ENCODE peak calls at places on chromosomes 5 and 9, in four cellular contexts. One of them, this sample, is unnamed.

GRCh38 chr9:21317956-21318923 is 13.1 kb upstream of the IFNA5 start:
- DNase-seq in HCT116: no peak
- DNase-seq in K562: no peak
- DNase-seq in SK-N-SH: peak
- DNase-seq in this sample: no peak

GRCh38 chr9:129595323-129595741 is 25.6 kb downstream of the C9orf50 start:
- DNase-seq in K562: no peak
- DNase-seq in HCT116: no peak
- DNase-seq in SK-N-SH: no peak
- DNase-seq in this sample: no peak

GRCh38 chr5:74766348-74766886 is 500 bp downstream of the GFM2 start:
- DNase-seq in K562: peak
- DNase-seq in HCT116: peak
- DNase-seq in SK-N-SH: peak
- DNase-seq in this sample: peak

GRCh38 chr9:91811024-91811909 is 138.8 kb downstream of the ROR2 start:
- DNase-seq in SK-N-SH: peak
- DNase-seq in HCT116: no peak
- DNase-seq in K562: no peak
- DNase-seq in this sample: no peak

GRCh38 chr5:119078071-119078846 is 7.4 kb downstream of the DMXL1 start:
- DNase-seq in K562: no peak
- DNase-seq in SK-N-SH: no peak
- DNase-seq in HCT116: no peak
- DNase-seq in this sample: no peak

GRCh38 chr9:88807426-88807825 is 183.8 kb upstream of the S1PR3 start:
- DNase-seq in K562: no peak
- DNase-seq in HCT116: no peak
- DNase-seq in SK-N-SH: no peak
- DNase-seq in this sample: no peak

GRCh38 chr5:82176115-82176514 is 102.0 kb downstream of the RPS23 start:
- DNase-seq in HCT116: no peak
- DNase-seq in K562: no peak
- DNase-seq in SK-N-SH: no peak
- DNase-seq in this sample: peak

GRCh38 chr9:92455217-92455616 is 27.1 kb downstream of the ASPN start:
- DNase-seq in HCT116: peak
- DNase-seq in SK-N-SH: no peak
- DNase-seq in K562: peak
- DNase-seq in this sample: no peak

GRCh38 chr5:159184858-159185381 is 24.4 kb downstream of the RNF145 start:
- DNase-seq in K562: no peak
- DNase-seq in HCT116: no peak
- DNase-seq in SK-N-SH: no peak
- DNase-seq in this sample: no peak

GRCh38 chr5:96338624-96339023 is 94.4 kb downstream of the PCSK1 start:
- DNase-seq in K562: no peak
- DNase-seq in HCT116: no peak
- DNase-seq in SK-N-SH: no peak
- DNase-seq in this sample: no peak

GRCh38 chr5:33379757-33380156 is 61.0 kb upstream of the TARS1 start:
- DNase-seq in K562: peak
- DNase-seq in HCT116: peak
- DNase-seq in SK-N-SH: no peak
- DNase-seq in this sample: no peak

GRCh38 chr9:21096172-21096900 is 18.6 kb upstream of the IFNB1 start:
- DNase-seq in SK-N-SH: no peak
- DNase-seq in K562: no peak
- DNase-seq in HCT116: no peak
- DNase-seq in this sample: peak

GRCh38 chr9:114434878-114435311 is 47.1 kb upstream of the AKNA start:
- DNase-seq in SK-N-SH: peak
- DNase-seq in K562: peak
- DNase-seq in HCT116: peak
- DNase-seq in this sample: peak

GRCh38 chr5:43174586-43174985 is 17.4 kb upstream of the NIM1K start:
- DNase-seq in HCT116: no peak
- DNase-seq in K562: no peak
- DNase-seq in SK-N-SH: no peak
- DNase-seq in this sample: no peak

GRCh38 chr9:8857330-8858249 is 1058.0 kb upstream of the DMAC1 start:
- DNase-seq in K562: no peak
- DNase-seq in HCT116: no peak
- DNase-seq in SK-N-SH: peak
- DNase-seq in this sample: peak

GRCh38 chr9:136981588-136982231 is 1.1 kb upstream of the LCNL1 start:
- DNase-seq in K562: no peak
- DNase-seq in HCT116: no peak
- DNase-seq in SK-N-SH: no peak
- DNase-seq in this sample: no peak

GRCh38 chr5:142499591-142500384 is 175.0 kb upstream of the SPRY4 start:
- DNase-seq in SK-N-SH: no peak
- DNase-seq in HCT116: no peak
- DNase-seq in K562: no peak
- DNase-seq in this sample: no peak

GRCh38 chr9:109181284-109181683 is 14.2 kb upstream of the FRRS1L start:
- DNase-seq in HCT116: no peak
- DNase-seq in K562: no peak
- DNase-seq in SK-N-SH: no peak
- DNase-seq in this sample: no peak

GRCh38 chr9:109923371-109923770 is 143.4 kb downstream of the PALM2AKAP2 start:
- DNase-seq in K562: no peak
- DNase-seq in SK-N-SH: no peak
- DNase-seq in HCT116: no peak
- DNase-seq in this sample: peak

GRCh38 chr5:150703767-150704166 is 2.9 kb upstream of the RBM22 start:
- DNase-seq in HCT116: no peak
- DNase-seq in SK-N-SH: no peak
- DNase-seq in K562: no peak
- DNase-seq in this sample: no peak

GRCh38 chr5:1543398-1544293 is 19.9 kb upstream of the LPCAT1 start:
- DNase-seq in K562: no peak
- DNase-seq in HCT116: no peak
- DNase-seq in SK-N-SH: no peak
- DNase-seq in this sample: no peak

GRCh38 chr5:154284433-154284832 is 93.9 kb downstream of the GALNT10 start:
- DNase-seq in K562: no peak
- DNase-seq in SK-N-SH: no peak
- DNase-seq in HCT116: no peak
- DNase-seq in this sample: no peak

GRCh38 chr5:171858303-171858702 is 72.7 kb downstream of the SMIM23 start:
- DNase-seq in K562: no peak
- DNase-seq in SK-N-SH: peak
- DNase-seq in HCT116: no peak
- DNase-seq in this sample: peak

GRCh38 chr5:111548992-111549649 is 36.8 kb upstream of the STARD4 start:
- DNase-seq in SK-N-SH: no peak
- DNase-seq in K562: no peak
- DNase-seq in HCT116: no peak
- DNase-seq in this sample: peak

GRCh38 chr9:249025-249424 is 34.4 kb downstream of the DOCK8 start:
- DNase-seq in HCT116: no peak
- DNase-seq in K562: peak
- DNase-seq in SK-N-SH: no peak
- DNase-seq in this sample: no peak

GRCh38 chr5:14893351-14893750 is 21.8 kb upstream of the ANKH start:
- DNase-seq in K562: no peak
- DNase-seq in HCT116: no peak
- DNase-seq in SK-N-SH: no peak
- DNase-seq in this sample: no peak

GRCh38 chr9:127362829-127363228 is 34.1 kb upstream of the SLC2A8 start:
- DNase-seq in K562: no peak
- DNase-seq in HCT116: no peak
- DNase-seq in SK-N-SH: no peak
- DNase-seq in this sample: no peak

GRCh38 chr9:127358770-127359169 is 38.2 kb upstream of the SLC2A8 start:
- DNase-seq in K562: no peak
- DNase-seq in HCT116: no peak
- DNase-seq in SK-N-SH: no peak
- DNase-seq in this sample: no peak

GRCh38 chr9:127360205-127360604 is 36.8 kb upstream of the SLC2A8 start:
- DNase-seq in K562: peak
- DNase-seq in SK-N-SH: no peak
- DNase-seq in HCT116: no peak
- DNase-seq in this sample: no peak

GRCh38 chr9:127360829-127361228 is 36.1 kb upstream of the SLC2A8 start:
- DNase-seq in HCT116: peak
- DNase-seq in K562: peak
- DNase-seq in SK-N-SH: peak
- DNase-seq in this sample: peak

GRCh38 chr9:127361561-127361960 is 35.4 kb upstream of the SLC2A8 start:
- DNase-seq in K562: peak
- DNase-seq in HCT116: no peak
- DNase-seq in SK-N-SH: no peak
- DNase-seq in this sample: peak
- TF ChIP-seq JUND in K562: no peak
- TF ChIP-seq JUND in HCT116: no peak
- TF ChIP-seq JUND in SK-N-SH: no peak
- TF ChIP-seq JUND in this sample: no peak

GRCh38 chr9:2000314-2000713 is 14.8 kb upstream of the SMARCA2 start:
- DNase-seq in SK-N-SH: no peak
- DNase-seq in K562: no peak
- DNase-seq in HCT116: no peak
- DNase-seq in this sample: no peak

GRCh38 chr9:1997646-1998045 is 17.5 kb upstream of the SMARCA2 start:
- DNase-seq in SK-N-SH: no peak
- DNase-seq in K562: no peak
- DNase-seq in HCT116: no peak
- DNase-seq in this sample: no peak

GRCh38 chr9:1994180-1994579 is 21.0 kb upstream of the SMARCA2 start:
- DNase-seq in SK-N-SH: no peak
- DNase-seq in HCT116: no peak
- DNase-seq in K562: no peak
- DNase-seq in this sample: no peak

GRCh38 chr9:1996156-1996555 is 19.0 kb upstream of the SMARCA2 start:
- DNase-seq in HCT116: no peak
- DNase-seq in K562: no peak
- DNase-seq in SK-N-SH: no peak
- DNase-seq in this sample: no peak

GRCh38 chr9:1995084-1995483 is 20.1 kb upstream of the SMARCA2 start:
- DNase-seq in SK-N-SH: no peak
- DNase-seq in K562: no peak
- DNase-seq in HCT116: no peak
- DNase-seq in this sample: no peak
- TF ChIP-seq JUND in SK-N-SH: no peak
- TF ChIP-seq JUND in K562: no peak
- TF ChIP-seq JUND in HCT116: no peak
- TF ChIP-seq JUND in this sample: no peak

GRCh38 chr5:167029488-167029887 is 1262.0 kb upstream of the WWC1 start:
- DNase-seq in K562: no peak
- DNase-seq in HCT116: no peak
- DNase-seq in SK-N-SH: peak
- DNase-seq in this sample: no peak
- TF ChIP-seq JUND in K562: no peak
- TF ChIP-seq JUND in HCT116: no peak
- TF ChIP-seq JUND in SK-N-SH: no peak
- TF ChIP-seq JUND in this sample: no peak

DNA sequence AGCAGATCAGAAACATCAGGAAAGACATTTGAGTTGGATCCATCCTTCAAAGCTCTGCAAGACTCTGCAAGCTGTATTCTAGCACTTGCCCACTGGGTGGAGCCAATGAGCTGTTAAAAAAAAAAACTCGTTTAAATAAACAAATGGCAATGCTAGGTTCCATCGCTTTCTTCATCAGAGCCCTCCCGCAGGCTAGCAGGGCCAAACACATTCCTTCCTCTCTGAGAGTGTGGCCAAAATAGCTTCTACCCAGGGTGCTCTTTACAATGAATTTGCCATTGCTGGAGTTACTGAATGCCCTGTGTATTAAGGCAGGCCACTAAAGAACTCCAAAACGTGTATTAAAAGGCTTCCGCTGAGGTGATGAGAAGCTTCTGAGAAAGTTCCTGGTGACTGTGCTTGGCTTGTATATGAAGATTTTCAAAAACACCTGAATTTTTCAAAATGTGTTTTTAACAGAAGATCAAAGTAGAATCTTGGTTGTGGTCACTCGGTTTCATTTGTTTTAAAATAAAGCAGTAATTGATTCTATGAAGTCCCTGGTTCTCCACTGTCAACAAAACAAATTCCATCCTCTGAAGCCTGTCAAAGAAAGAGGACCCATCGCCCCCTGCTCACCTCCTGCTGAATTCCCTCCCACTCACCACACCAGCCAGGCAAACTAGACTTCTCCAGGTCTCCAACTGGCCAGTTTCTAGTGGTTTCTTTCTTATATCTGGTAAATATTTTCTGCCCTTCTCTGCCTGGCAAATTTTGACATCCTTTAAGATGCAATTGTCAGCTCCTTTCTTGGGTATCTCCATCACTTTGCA is 36.5 kb upstream of the EQTN start:
- DNase-seq in K562: peak
- DNase-seq in SK-N-SH: peak
- DNase-seq in HCT116: peak
- DNase-seq in this sample: peak
- TF ChIP-seq JUND in K562: no peak
- TF ChIP-seq JUND in SK-N-SH: no peak
- TF ChIP-seq JUND in HCT116: no peak
- TF ChIP-seq JUND in this sample: no peak

GRCh38 chr9:121185774-121186403 is 15.8 kb downstream of the RAB14 start:
- DNase-seq in SK-N-SH: no peak
- DNase-seq in K562: no peak
- DNase-seq in HCT116: no peak
- DNase-seq in this sample: no peak

GRCh38 chr9:121187681-121188305 is 13.9 kb downstream of the RAB14 start:
- DNase-seq in SK-N-SH: no peak
- DNase-seq in K562: no peak
- DNase-seq in HCT116: no peak
- DNase-seq in this sample: no peak

GRCh38 chr9:121189660-121190059 is 12.0 kb downstream of the RAB14 start:
- DNase-seq in SK-N-SH: no peak
- DNase-seq in K562: no peak
- DNase-seq in HCT116: no peak
- DNase-seq in this sample: no peak

GRCh38 chr9:121191235-121191634 is 10.4 kb downstream of the RAB14 start:
- DNase-seq in SK-N-SH: no peak
- DNase-seq in K562: no peak
- DNase-seq in HCT116: no peak
- DNase-seq in this sample: no peak

GRCh38 chr9:121189006-121189405 is 12.7 kb downstream of the RAB14 start:
- DNase-seq in K562: no peak
- DNase-seq in SK-N-SH: no peak
- DNase-seq in HCT116: no peak
- DNase-seq in this sample: no peak
- TF ChIP-seq JUND in K562: no peak
- TF ChIP-seq JUND in SK-N-SH: no peak
- TF ChIP-seq JUND in HCT116: no peak
- TF ChIP-seq JUND in this sample: no peak

GRCh38 chr5:35776757-35777156 is 79.9 kb upstream of the IL7R start:
- DNase-seq in HCT116: no peak
- DNase-seq in K562: no peak
- DNase-seq in SK-N-SH: no peak
- DNase-seq in this sample: no peak
- TF ChIP-seq JUND in HCT116: no peak
- TF ChIP-seq JUND in K562: no peak
- TF ChIP-seq JUND in SK-N-SH: no peak
- TF ChIP-seq JUND in this sample: no peak